ENCODE peak calls at places on chromosomes 12 and 14, in eight cellular contexts. One of them, this sample, is unnamed.

GRCh38 chr12:32039341-32039740 is 67.3 kb upstream of the BICD1 start:
- DNase-seq in brain microvascular endothelial cell: no peak
- DNase-seq in SIG-M5: no peak
- DNase-seq in right lobe of liver: no peak
- DNase-seq in stimulated activated CD4-positive, alpha-beta T cell treated with anti-CD3 and anti-CD28 coated beads, Interleukin-4, amount 100 ng/mL, for 1 hour: no peak
- DNase-seq in psoas muscle: no peak
- DNase-seq in hypothalamus: no peak
- DNase-seq in upper lobe of right lung: no peak
- DNase-seq in this sample: no peak

GRCh38 chr12:63985945-63986344 is 141.4 kb downstream of the SRGAP1 start:
- DNase-seq in brain microvascular endothelial cell: no peak
- DNase-seq in SIG-M5: no peak
- DNase-seq in right lobe of liver: no peak
- DNase-seq in stimulated activated CD4-positive, alpha-beta T cell treated with anti-CD3 and anti-CD28 coated beads, Interleukin-4, amount 100 ng/mL, for 1 hour: no peak
- DNase-seq in psoas muscle: no peak
- DNase-seq in hypothalamus: no peak
- DNase-seq in upper lobe of right lung: no peak
- DNase-seq in this sample: no peak

GRCh38 chr14:95319312-95320075 is at the start of gene CLMN:
- DNase-seq in brain microvascular endothelial cell: no peak
- DNase-seq in SIG-M5: no peak
- DNase-seq in right lobe of liver: peak; percentile 49
- DNase-seq in stimulated activated CD4-positive, alpha-beta T cell treated with anti-CD3 and anti-CD28 coated beads, Interleukin-4, amount 100 ng/mL, for 1 hour: peak; percentile 31
- DNase-seq in psoas muscle: peak; percentile 43
- DNase-seq in hypothalamus: no peak
- DNase-seq in upper lobe of right lung: peak; percentile 75
- DNase-seq in this sample: peak; percentile 82

GRCh38 chr12:109709401-109710278 is 4.0 kb upstream of the FAM222A start:
- DNase-seq in brain microvascular endothelial cell: no peak
- DNase-seq in SIG-M5: no peak
- DNase-seq in right lobe of liver: no peak
- DNase-seq in stimulated activated CD4-positive, alpha-beta T cell treated with anti-CD3 and anti-CD28 coated beads, Interleukin-4, amount 100 ng/mL, for 1 hour: no peak
- DNase-seq in psoas muscle: no peak
- DNase-seq in hypothalamus: no peak
- DNase-seq in upper lobe of right lung: no peak
- DNase-seq in this sample: no peak

GRCh38 chr14:104547310-104547997 is 32.1 kb upstream of the C14orf180 start:
- DNase-seq in brain microvascular endothelial cell: no peak
- DNase-seq in SIG-M5: no peak
- DNase-seq in right lobe of liver: no peak
- DNase-seq in stimulated activated CD4-positive, alpha-beta T cell treated with anti-CD3 and anti-CD28 coated beads, Interleukin-4, amount 100 ng/mL, for 1 hour: no peak
- DNase-seq in psoas muscle: no peak
- DNase-seq in hypothalamus: no peak
- DNase-seq in upper lobe of right lung: peak; percentile 57
- DNase-seq in this sample: no peak

GRCh38 chr12:127429556-127429955 is 837.4 kb upstream of the TMEM132C start:
- DNase-seq in brain microvascular endothelial cell: no peak
- DNase-seq in SIG-M5: no peak
- DNase-seq in right lobe of liver: no peak
- DNase-seq in stimulated activated CD4-positive, alpha-beta T cell treated with anti-CD3 and anti-CD28 coated beads, Interleukin-4, amount 100 ng/mL, for 1 hour: no peak
- DNase-seq in psoas muscle: no peak
- DNase-seq in hypothalamus: no peak
- DNase-seq in upper lobe of right lung: no peak
- DNase-seq in this sample: no peak

GRCh38 chr12:6532927-6533652 is 1.2 kb upstream of the GAPDH start:
- DNase-seq in brain microvascular endothelial cell: no peak
- DNase-seq in SIG-M5: no peak
- DNase-seq in right lobe of liver: peak; percentile 82
- DNase-seq in stimulated activated CD4-positive, alpha-beta T cell treated with anti-CD3 and anti-CD28 coated beads, Interleukin-4, amount 100 ng/mL, for 1 hour: peak; percentile 28
- DNase-seq in psoas muscle: peak; percentile 69
- DNase-seq in hypothalamus: peak; percentile 89
- DNase-seq in upper lobe of right lung: peak; percentile 82
- DNase-seq in this sample: peak; percentile 62

GRCh38 chr12:94041833-94042232 is 106.5 kb upstream of the PLXNC1 start:
- DNase-seq in brain microvascular endothelial cell: no peak
- DNase-seq in SIG-M5: no peak
- DNase-seq in right lobe of liver: no peak
- DNase-seq in stimulated activated CD4-positive, alpha-beta T cell treated with anti-CD3 and anti-CD28 coated beads, Interleukin-4, amount 100 ng/mL, for 1 hour: no peak
- DNase-seq in psoas muscle: no peak
- DNase-seq in hypothalamus: no peak
- DNase-seq in upper lobe of right lung: no peak
- DNase-seq in this sample: no peak

GRCh38 chr14:23053426-23053825 is 3.9 kb downstream of the CDH24 start:
- DNase-seq in brain microvascular endothelial cell: no peak
- DNase-seq in SIG-M5: no peak
- DNase-seq in right lobe of liver: no peak
- DNase-seq in stimulated activated CD4-positive, alpha-beta T cell treated with anti-CD3 and anti-CD28 coated beads, Interleukin-4, amount 100 ng/mL, for 1 hour: no peak
- DNase-seq in psoas muscle: no peak
- DNase-seq in hypothalamus: no peak
- DNase-seq in upper lobe of right lung: peak; percentile 53
- DNase-seq in this sample: no peak

GRCh38 chr14:33737446-33737845 is 213.4 kb downstream of the EGLN3 start:
- DNase-seq in brain microvascular endothelial cell: peak; percentile 18
- DNase-seq in SIG-M5: no peak
- DNase-seq in right lobe of liver: no peak
- DNase-seq in stimulated activated CD4-positive, alpha-beta T cell treated with anti-CD3 and anti-CD28 coated beads, Interleukin-4, amount 100 ng/mL, for 1 hour: no peak
- DNase-seq in psoas muscle: no peak
- DNase-seq in hypothalamus: no peak
- DNase-seq in upper lobe of right lung: no peak
- DNase-seq in this sample: no peak

GRCh38 chr12:58233886-58234285 is 292.5 kb downstream of the ATP23 start:
- DNase-seq in brain microvascular endothelial cell: no peak
- DNase-seq in SIG-M5: no peak
- DNase-seq in right lobe of liver: no peak
- DNase-seq in stimulated activated CD4-positive, alpha-beta T cell treated with anti-CD3 and anti-CD28 coated beads, Interleukin-4, amount 100 ng/mL, for 1 hour: no peak
- DNase-seq in psoas muscle: no peak
- DNase-seq in hypothalamus: no peak
- DNase-seq in upper lobe of right lung: no peak
- DNase-seq in this sample: no peak

GRCh38 chr12:122819209-122819805 is 15.9 kb upstream of the HIP1R start:
- DNase-seq in brain microvascular endothelial cell: no peak
- DNase-seq in SIG-M5: no peak
- DNase-seq in right lobe of liver: no peak
- DNase-seq in stimulated activated CD4-positive, alpha-beta T cell treated with anti-CD3 and anti-CD28 coated beads, Interleukin-4, amount 100 ng/mL, for 1 hour: no peak
- DNase-seq in psoas muscle: no peak
- DNase-seq in hypothalamus: no peak
- DNase-seq in upper lobe of right lung: no peak
- DNase-seq in this sample: no peak

GRCh38 chr12:75747572-75747995 is 236.2 kb upstream of the KRR1 start:
- DNase-seq in brain microvascular endothelial cell: peak; percentile 46
- DNase-seq in SIG-M5: no peak
- DNase-seq in right lobe of liver: no peak
- DNase-seq in stimulated activated CD4-positive, alpha-beta T cell treated with anti-CD3 and anti-CD28 coated beads, Interleukin-4, amount 100 ng/mL, for 1 hour: no peak
- DNase-seq in psoas muscle: no peak
- DNase-seq in hypothalamus: no peak
- DNase-seq in upper lobe of right lung: no peak
- DNase-seq in this sample: no peak

GRCh38 chr14:80926706-80927384 is 14.7 kb downstream of the CEP128 start:
- DNase-seq in brain microvascular endothelial cell: peak; percentile 68
- DNase-seq in SIG-M5: no peak
- DNase-seq in right lobe of liver: no peak
- DNase-seq in stimulated activated CD4-positive, alpha-beta T cell treated with anti-CD3 and anti-CD28 coated beads, Interleukin-4, amount 100 ng/mL, for 1 hour: no peak
- DNase-seq in psoas muscle: no peak
- DNase-seq in hypothalamus: no peak
- DNase-seq in upper lobe of right lung: no peak
- DNase-seq in this sample: peak; percentile 53

GRCh38 chr12:71469235-71469873 is 29.8 kb downstream of the LGR5 start:
- DNase-seq in brain microvascular endothelial cell: peak; percentile 48
- DNase-seq in SIG-M5: no peak
- DNase-seq in right lobe of liver: no peak
- DNase-seq in stimulated activated CD4-positive, alpha-beta T cell treated with anti-CD3 and anti-CD28 coated beads, Interleukin-4, amount 100 ng/mL, for 1 hour: no peak
- DNase-seq in psoas muscle: peak; percentile 21
- DNase-seq in hypothalamus: no peak
- DNase-seq in upper lobe of right lung: no peak
- DNase-seq in this sample: peak; percentile 11

GRCh38 chr14:39912192-39913100 is 480.2 kb upstream of the FBXO33 start:
- DNase-seq in brain microvascular endothelial cell: no peak
- DNase-seq in SIG-M5: no peak
- DNase-seq in right lobe of liver: no peak
- DNase-seq in stimulated activated CD4-positive, alpha-beta T cell treated with anti-CD3 and anti-CD28 coated beads, Interleukin-4, amount 100 ng/mL, for 1 hour: no peak
- DNase-seq in psoas muscle: no peak
- DNase-seq in hypothalamus: no peak
- DNase-seq in upper lobe of right lung: no peak
- DNase-seq in this sample: no peak

GRCh38 chr14:105864651-105865265 is 338.4 kb downstream of the TMEM121 start:
- DNase-seq in brain microvascular endothelial cell: no peak
- DNase-seq in SIG-M5: no peak
- DNase-seq in right lobe of liver: peak; percentile 9
- DNase-seq in stimulated activated CD4-positive, alpha-beta T cell treated with anti-CD3 and anti-CD28 coated beads, Interleukin-4, amount 100 ng/mL, for 1 hour: no peak
- DNase-seq in psoas muscle: no peak
- DNase-seq in hypothalamus: no peak
- DNase-seq in upper lobe of right lung: no peak
- DNase-seq in this sample: no peak

GRCh38 chr12:46379352-46379751 is 6.8 kb upstream of the SLC38A2 start:
- DNase-seq in brain microvascular endothelial cell: no peak
- DNase-seq in SIG-M5: no peak
- DNase-seq in right lobe of liver: no peak
- DNase-seq in stimulated activated CD4-positive, alpha-beta T cell treated with anti-CD3 and anti-CD28 coated beads, Interleukin-4, amount 100 ng/mL, for 1 hour: no peak
- DNase-seq in psoas muscle: no peak
- DNase-seq in hypothalamus: no peak
- DNase-seq in upper lobe of right lung: no peak
- DNase-seq in this sample: no peak

GRCh38 chr12:102120886-102121285 is 903 bp downstream of the PARPBP start:
- DNase-seq in brain microvascular endothelial cell: peak; percentile 3
- DNase-seq in SIG-M5: no peak
- DNase-seq in right lobe of liver: no peak
- DNase-seq in stimulated activated CD4-positive, alpha-beta T cell treated with anti-CD3 and anti-CD28 coated beads, Interleukin-4, amount 100 ng/mL, for 1 hour: no peak
- DNase-seq in psoas muscle: no peak
- DNase-seq in hypothalamus: no peak
- DNase-seq in upper lobe of right lung: no peak
- DNase-seq in this sample: peak; percentile 38

GRCh38 chr12:76037130-76038105 is 5.8 kb upstream of the PHLDA1 start:
- DNase-seq in brain microvascular endothelial cell: peak; percentile 64
- DNase-seq in SIG-M5: peak; percentile 46
- DNase-seq in right lobe of liver: no peak
- DNase-seq in stimulated activated CD4-positive, alpha-beta T cell treated with anti-CD3 and anti-CD28 coated beads, Interleukin-4, amount 100 ng/mL, for 1 hour: no peak
- DNase-seq in psoas muscle: no peak
- DNase-seq in hypothalamus: no peak
- DNase-seq in upper lobe of right lung: no peak
- DNase-seq in this sample: no peak

GRCh38 chr12:46187023-46187422 is 81.8 kb downstream of the SLC38A1 start:
- DNase-seq in brain microvascular endothelial cell: peak; percentile 59
- DNase-seq in SIG-M5: no peak
- DNase-seq in right lobe of liver: peak; percentile 54
- DNase-seq in stimulated activated CD4-positive, alpha-beta T cell treated with anti-CD3 and anti-CD28 coated beads, Interleukin-4, amount 100 ng/mL, for 1 hour: no peak
- DNase-seq in psoas muscle: no peak
- DNase-seq in hypothalamus: no peak
- DNase-seq in upper lobe of right lung: no peak
- DNase-seq in this sample: peak; percentile 26

GRCh38 chr14:41570415-41571155 is 36.1 kb upstream of the LRFN5 start:
- DNase-seq in brain microvascular endothelial cell: no peak
- DNase-seq in SIG-M5: no peak
- DNase-seq in right lobe of liver: no peak
- DNase-seq in stimulated activated CD4-positive, alpha-beta T cell treated with anti-CD3 and anti-CD28 coated beads, Interleukin-4, amount 100 ng/mL, for 1 hour: no peak
- DNase-seq in psoas muscle: no peak
- DNase-seq in hypothalamus: no peak
- DNase-seq in upper lobe of right lung: no peak
- DNase-seq in this sample: no peak

GRCh38 chr14:20604291-20604690 is 13.1 kb upstream of the RNASE12 start:
- DNase-seq in brain microvascular endothelial cell: no peak
- DNase-seq in SIG-M5: no peak
- DNase-seq in right lobe of liver: no peak
- DNase-seq in stimulated activated CD4-positive, alpha-beta T cell treated with anti-CD3 and anti-CD28 coated beads, Interleukin-4, amount 100 ng/mL, for 1 hour: no peak
- DNase-seq in psoas muscle: no peak
- DNase-seq in hypothalamus: no peak
- DNase-seq in upper lobe of right lung: no peak
- DNase-seq in this sample: no peak

GRCh38 chr14:75023108-75023507 is 20.4 kb downstream of the EIF2B2 start:
- DNase-seq in brain microvascular endothelial cell: no peak
- DNase-seq in SIG-M5: no peak
- DNase-seq in right lobe of liver: no peak
- DNase-seq in stimulated activated CD4-positive, alpha-beta T cell treated with anti-CD3 and anti-CD28 coated beads, Interleukin-4, amount 100 ng/mL, for 1 hour: no peak
- DNase-seq in psoas muscle: no peak
- DNase-seq in hypothalamus: no peak
- DNase-seq in upper lobe of right lung: no peak
- DNase-seq in this sample: no peak

GRCh38 chr12:66405395-66405794 is 103.1 kb downstream of the HELB start:
- DNase-seq in brain microvascular endothelial cell: peak; percentile 38
- DNase-seq in SIG-M5: no peak
- DNase-seq in right lobe of liver: no peak
- DNase-seq in stimulated activated CD4-positive, alpha-beta T cell treated with anti-CD3 and anti-CD28 coated beads, Interleukin-4, amount 100 ng/mL, for 1 hour: no peak
- DNase-seq in psoas muscle: no peak
- DNase-seq in hypothalamus: no peak
- DNase-seq in upper lobe of right lung: no peak
- DNase-seq in this sample: peak; percentile 18